ENCODE peak calls at places on chromosomes 12 and 14, in six cellular contexts. J, I, T, Z, W and S are unnamed samples.

GRCh38 chr14:94317259-94317658 is 5.9 kb downstream of the SERPINA6 start:
- DNase-seq in J (no peak), I (no peak), T (no peak), Z (no peak), W (no peak), S (no peak)

GRCh38 chr12:74412607-74413230 is 124.9 kb upstream of the ATXN7L3B start:
- DNase-seq in J (peak), I (no peak), T (no peak), Z (no peak), W (no peak), S (no peak)

GRCh38 chr12:52067081-52067374 is 2.8 kb upstream of the ATG101 start:
- DNase-seq in J (no peak), I (no peak), T (no peak), Z (no peak), W (no peak), S (no peak)

GRCh38 chr12:50440288-50440687 is 39.6 kb downstream of the LARP4 start:
- DNase-seq in J (no peak), I (no peak), T (no peak), Z (no peak), W (no peak), S (no peak)

GRCh38 chr14:88535149-88535548 is 19.7 kb downstream of the PTPN21 start:
- DNase-seq in J (no peak), I (no peak), T (no peak), Z (no peak), W (no peak), S (no peak)

GRCh38 chr12:92942905-92943304 is 13.8 kb upstream of the EEA1 start:
- DNase-seq in J (no peak), I (peak), T (peak), Z (no peak), W (no peak), S (no peak)

GRCh38 chr12:114869091-114869834 is 185.3 kb upstream of the TBX3 start:
- DNase-seq in J (no peak), I (no peak), T (no peak), Z (no peak), W (no peak), S (no peak)

GRCh38 chr12:111453071-111453989 is 47.6 kb downstream of the SH2B3 start:
- DNase-seq in J (no peak), I (no peak), T (no peak), Z (peak), W (peak), S (no peak)

GRCh38 chr12:122903704-122904034 is 7.7 kb upstream of the VPS37B start:
- DNase-seq in J (no peak), I (no peak), T (no peak), Z (no peak), W (no peak), S (no peak)

GRCh38 chr12:64610660-64611429 is 550 bp downstream of the RASSF3 start:
- DNase-seq in J (peak), I (peak), T (peak), Z (no peak), W (peak), S (peak)

GRCh38 chr12:126926023-126926600 is 1340.9 kb upstream of the TMEM132C start:
- DNase-seq in J (no peak), I (no peak), T (no peak), Z (no peak), W (no peak), S (peak)

GRCh38 chr12:56687225-56688128 is 607 bp downstream of the PTGES3 start:
- DNase-seq in J (no peak), I (no peak), T (peak), Z (peak), W (peak), S (peak)

GRCh38 chr12:108693781-108694180 is 37.5 kb downstream of the CORO1C start:
- DNase-seq in J (no peak), I (no peak), T (no peak), Z (no peak), W (no peak), S (no peak)
- H3K27ac ChIP-seq in J (no peak), I (peak), T (no peak), Z (peak), W (peak), S (peak)

GRCh38 chr14:74653386-74654138 is 41.5 kb upstream of the LTBP2 start:
- DNase-seq in J (no peak), I (no peak), T (no peak), Z (no peak), W (no peak), S (no peak)

GRCh38 chr14:74652541-74652940 is 40.5 kb upstream of the LTBP2 start:
- DNase-seq in J (no peak), I (no peak), T (peak), Z (no peak), W (no peak), S (no peak)

GRCh38 chr14:74649673-74650072 is 37.6 kb upstream of the LTBP2 start:
- DNase-seq in J (no peak), I (no peak), T (no peak), Z (no peak), W (no peak), S (peak)

GRCh38 chr14:74649167-74649566 is 37.1 kb upstream of the LTBP2 start:
- DNase-seq in J (no peak), I (no peak), T (no peak), Z (no peak), W (no peak), S (no peak)

GRCh38 chr14:74650927-74651686 is 39.1 kb upstream of the LTBP2 start:
- DNase-seq in J (no peak), I (no peak), T (no peak), Z (no peak), W (no peak), S (no peak)
- H3K27ac ChIP-seq in J (no peak), I (no peak), T (no peak), Z (no peak), W (no peak), S (no peak)

GRCh38 chr14:71529855-71530254 is 402.4 kb upstream of the RGS6 start:
- DNase-seq in J (no peak), I (peak), T (peak), Z (no peak), W (no peak), S (no peak)
- H3K27ac ChIP-seq in J (no peak), I (peak), T (no peak), Z (no peak), W (no peak), S (no peak)

GRCh38 chr14:22390824-22391461 is 198.1 kb downstream of the DAD1 start:
- DNase-seq in J (no peak), I (no peak), T (no peak), Z (no peak), W (no peak), S (peak)
- H3K27ac ChIP-seq in J (no peak), I (no peak), T (no peak), Z (no peak), W (no peak), S (no peak)

DNA sequence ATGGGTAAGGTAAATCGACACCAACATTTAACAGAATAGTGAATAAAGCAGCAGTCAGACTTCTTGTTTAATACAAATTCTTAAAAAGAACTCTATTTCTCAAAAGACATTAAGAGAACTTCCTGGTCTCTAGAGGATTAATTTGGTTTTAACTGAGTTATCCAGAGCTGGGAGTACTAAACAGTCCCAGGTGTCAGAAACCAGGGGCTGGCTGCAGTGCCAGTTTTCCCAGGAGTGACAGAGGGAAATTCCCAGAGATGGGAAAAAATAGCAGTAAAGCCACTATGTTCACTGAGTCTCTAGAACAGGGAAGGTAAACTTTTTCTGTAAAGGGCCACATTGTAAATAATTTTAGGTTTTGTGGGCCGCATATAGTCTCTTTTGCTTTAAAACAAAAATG is 8.8 kb downstream of the ATP5MC2 start:
- DNase-seq in J (no peak), I (no peak), T (no peak), Z (no peak), W (no peak), S (no peak)
- H3K27ac ChIP-seq in J (no peak), I (no peak), T (no peak), Z (no peak), W (peak), S (peak)

DNA sequence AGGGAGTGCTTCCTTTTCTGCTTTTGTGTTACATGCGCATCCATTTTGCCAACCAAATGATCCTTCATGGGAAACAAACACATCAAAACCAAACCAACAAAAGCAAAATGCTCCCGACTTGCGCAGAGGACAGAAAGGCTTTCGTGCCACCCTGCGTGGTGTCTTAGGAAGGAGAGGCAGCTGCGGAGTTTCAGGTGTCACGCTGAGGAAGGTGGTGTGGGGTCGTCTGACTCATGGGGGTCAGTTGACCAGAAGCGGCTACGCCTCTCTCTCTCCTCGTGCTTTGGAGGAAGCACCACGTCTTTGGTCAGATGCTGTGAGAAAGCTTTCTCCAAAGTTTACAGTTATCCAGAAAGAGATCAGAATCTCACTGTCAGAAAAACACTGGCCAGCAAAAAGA is 7.9 kb downstream of the EMP1 start:
- DNase-seq in J (no peak), I (peak), T (no peak), Z (no peak), W (no peak), S (no peak)
- H3K27ac ChIP-seq in J (no peak), I (peak), T (no peak), Z (no peak), W (peak), S (peak)

DNA sequence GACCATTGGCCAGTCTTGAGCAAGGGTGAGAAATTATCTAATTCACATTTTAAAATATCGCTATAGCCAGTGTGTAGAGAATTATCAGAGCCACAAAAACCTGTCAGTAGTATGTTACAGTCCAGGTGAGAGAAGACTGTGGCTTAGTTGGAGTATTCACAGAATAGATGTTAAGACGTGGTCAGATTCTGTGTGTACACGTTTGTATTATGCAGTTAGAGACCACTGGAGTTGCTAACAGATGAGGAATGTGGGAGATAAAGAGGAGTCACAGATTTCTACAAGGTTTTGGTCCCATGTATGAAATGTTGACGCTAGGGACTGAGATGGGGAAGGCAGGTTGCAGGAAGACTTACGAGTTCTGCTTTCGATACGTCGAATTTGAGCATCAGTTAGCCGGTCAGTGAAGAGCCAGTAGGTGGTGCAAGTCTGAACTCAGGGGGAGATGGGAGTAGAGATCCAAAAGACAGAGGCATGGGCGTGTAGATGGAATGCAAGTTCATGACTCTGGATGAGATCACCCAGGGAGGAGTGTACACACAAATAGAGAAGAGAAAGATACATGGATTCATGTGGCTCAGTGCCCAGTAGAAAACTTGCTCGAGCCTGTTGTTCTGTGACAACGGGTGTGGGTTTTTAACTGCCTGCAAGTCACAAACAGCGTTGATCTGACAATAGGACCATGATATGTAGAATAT is 114.8 kb upstream of the FLRT2 start:
- DNase-seq in J (no peak), I (peak), T (peak), Z (no peak), W (peak), S (peak)
- H3K27ac ChIP-seq in J (no peak), I (peak), T (no peak), Z (no peak), W (no peak), S (peak)

GRCh38 chr12:128800606-128801005 is 23.2 kb downstream of the SLC15A4 start:
- DNase-seq in J (no peak), I (no peak), T (no peak), Z (no peak), W (peak), S (no peak)
- H3K27ac ChIP-seq in J (no peak), I (no peak), T (no peak), Z (no peak), W (no peak), S (no peak)

DNA sequence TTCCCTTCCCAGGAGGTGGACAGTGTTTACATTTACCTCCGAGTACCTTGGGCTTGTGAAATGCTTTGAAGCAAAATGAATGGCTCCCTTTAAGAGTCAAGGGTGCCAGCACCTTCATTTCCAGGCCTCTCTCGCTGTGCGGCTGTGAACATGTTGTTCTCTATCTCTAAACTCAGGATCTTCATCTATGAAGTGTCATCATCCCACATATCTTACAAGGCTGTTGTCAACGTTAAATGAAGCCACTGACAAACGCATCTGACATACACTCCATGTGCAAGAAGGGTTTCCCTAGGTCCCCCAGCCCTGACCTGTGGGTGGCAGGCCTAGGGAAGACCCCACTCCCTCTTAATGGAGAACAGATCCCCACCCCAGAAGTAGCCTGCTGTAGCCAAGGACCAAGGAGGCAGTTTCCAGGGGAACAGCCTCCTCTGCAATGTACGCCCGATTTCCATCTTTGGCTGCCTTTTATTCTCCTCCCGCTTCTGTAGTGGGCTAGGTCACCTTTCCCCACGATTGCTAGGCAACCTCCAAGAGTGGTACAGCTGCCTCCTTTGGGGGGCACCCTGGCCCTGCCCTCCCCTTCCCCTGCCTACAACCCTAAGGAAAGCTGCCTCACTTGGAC is 7.6 kb downstream of the ACTN1 start:
- DNase-seq in J (no peak), I (no peak), T (no peak), Z (no peak), W (peak), S (no peak)
- H3K27ac ChIP-seq in J (no peak), I (no peak), T (no peak), Z (no peak), W (peak), S (peak)

DNA sequence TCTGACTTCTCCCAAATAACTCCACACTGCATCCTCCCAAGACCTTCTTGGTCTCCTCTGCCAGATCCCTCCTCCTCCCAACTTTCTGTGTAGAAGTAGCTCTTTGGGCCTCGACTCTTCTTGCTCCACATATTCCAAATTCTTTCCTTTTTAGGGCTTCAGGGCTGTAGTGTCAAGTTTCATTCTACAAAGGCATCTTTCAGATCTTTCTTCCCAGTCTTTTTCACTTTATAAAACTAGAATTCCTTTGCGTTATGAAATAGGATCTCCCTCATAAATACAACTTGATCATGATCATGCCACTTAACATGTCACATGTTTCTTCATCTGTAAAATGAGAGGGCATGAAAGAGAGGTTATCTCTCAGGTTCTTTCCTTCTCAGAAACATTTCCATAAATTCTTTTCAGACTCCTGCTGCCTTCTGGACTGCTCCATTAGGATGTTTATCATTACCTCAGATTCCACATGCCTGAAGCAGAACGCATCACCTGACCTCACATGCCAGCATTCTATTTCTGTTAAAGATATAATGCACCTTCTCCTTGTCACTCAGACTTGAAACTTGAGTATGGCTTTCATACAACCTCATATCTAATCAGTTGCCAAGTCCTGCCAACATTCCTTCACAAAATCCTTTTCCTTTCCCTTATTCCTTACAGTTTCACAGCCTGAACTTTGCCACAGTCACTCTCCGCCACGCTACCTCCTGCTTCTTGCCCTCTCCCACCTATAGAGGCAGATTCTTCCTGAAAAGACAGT is 8.5 kb downstream of the SLC38A1 start:
- DNase-seq in J (no peak), I (no peak), T (no peak), Z (no peak), W (no peak), S (no peak)
- H3K27ac ChIP-seq in J (peak), I (no peak), T (no peak), Z (no peak), W (peak), S (no peak)